ENCODE peak calls at places on chromosomes 11 and 22, in ten cellular contexts. L is fibroblast of mammary gland; O is endothelial cell; M is nephron progenitor cell; E is activated T-helper 1 cell treated with anti-CD3 and anti-CD28 coated beads, Interleukin-12 subunit alpha, Interleukin-12 subunit beta, Interleukin-2, Interleukin-4 antibody, amounts not matched to agents 30 ng/mL and 10 ng/mL and 1 ng/mL, durations not matched to agents 14 hours and 24 hours and 36 hours; J is DMS 273 treated with DMSO at 0.1 percent for 48 hours; V is stimulated activated CD4-positive, alpha-beta T cell treated with anti-CD3 and anti-CD28 coated beads, Interleukin-1b, Interleukin-23, amount 100 ng/mL, for 24 hours; H is HepG2; X is BE2C; Y is HTR-8/SVneo. F is an unnamed sample.

GRCh38 chr22:27151407-27151806 is 494.0 kb downstream of the MIAT start:
- DNase-seq in O (no peak), J (no peak), H (no peak), E (no peak), X (no peak), M (no peak), V (no peak), Y (no peak), L (no peak), F (no peak)

GRCh38 chr22:26435327-26436093 is 6.5 kb downstream of the ASPHD2 start:
- DNase-seq in E (no peak), M (no peak), H (no peak), O (no peak), J (no peak), X (no peak), L (no peak), Y (no peak), V (no peak), F (no peak)

GRCh38 chr11:27658535-27659236 is 41.6 kb downstream of the BDNF start:
- DNase-seq in V (no peak), M (no peak), L (no peak), O (no peak), H (no peak), J (no peak), Y (no peak), E (no peak), X (peak; percentile 17), F (no peak)

GRCh38 chr11:74319139-74319538 is 7.7 kb upstream of the P4HA3 start:
- DNase-seq in Y (peak; percentile 67), J (no peak), X (no peak), H (no peak), M (no peak), V (no peak), L (peak; percentile 98), E (no peak), O (no peak), F (no peak)

GRCh38 chr11:8963569-8964323 is 496 bp downstream of the TMEM9B start:
- DNase-seq in J (peak; percentile 29), V (peak; percentile 73), X (peak; percentile 61), M (peak; percentile 78), Y (peak; percentile 81), H (peak; percentile 70), O (peak; percentile 62), L (no peak), E (peak; percentile 77), F (peak; percentile 42)

GRCh38 chr11:95829580-95830259 is 39.4 kb downstream of the CEP57 start:
- DNase-seq in X (no peak), Y (no peak), V (no peak), L (peak; percentile 78), H (no peak), E (no peak), M (no peak), O (no peak), J (no peak), F (no peak)

GRCh38 chr11:393219-394033 is 583 bp upstream of the PKP3 start:
- DNase-seq in Y (peak; percentile 99), L (peak; percentile 77), J (no peak), X (no peak), E (no peak), V (no peak), H (peak; percentile 54), O (no peak), M (no peak), F (no peak)

GRCh38 chr22:28799125-28799833 is 1.1 kb downstream of the XBP1 start:
- DNase-seq in Y (peak; percentile 40), L (peak; percentile 96), X (peak; percentile 40), J (no peak), O (peak; percentile 14), E (no peak), V (no peak), H (peak; percentile 70), M (no peak), F (no peak)

GRCh38 chr11:35367491-35367890 is 51.9 kb downstream of the SLC1A2 start:
- DNase-seq in L (peak; percentile 83), E (no peak), Y (peak; percentile 34), O (no peak), J (no peak), H (no peak), X (no peak), M (no peak), V (no peak), F (no peak)

GRCh38 chr11:63882555-63883242 is 34.3 kb downstream of the RCOR2 start:
- DNase-seq in O (no peak), J (no peak), H (no peak), X (peak; percentile 56), E (no peak), Y (no peak), M (no peak), L (no peak), V (no peak), F (no peak)

GRCh38 chr11:76267563-76267962 is 61.3 kb upstream of the WNT11 start:
- DNase-seq in X (no peak), Y (no peak), J (no peak), H (no peak), L (peak; percentile 55), O (no peak), M (no peak), V (no peak), E (no peak), F (no peak)

GRCh38 chr11:129458756-129459535 is 83.3 kb downstream of the BARX2 start:
- DNase-seq in M (peak; percentile 78), O (no peak), H (no peak), V (no peak), E (no peak), Y (no peak), L (no peak), X (no peak), J (no peak), F (no peak)